ENCODE peak calls at places on chromosome 17, in six cellular contexts. F, W, N, Y, M and A are unnamed samples.

GRCh38 chr17:75846701-75847594 is 2.7 kb upstream of the UNC13D start:
- DNase-seq in F (peak), W (no peak), N (no peak), Y (no peak), M (no peak), A (no peak)

GRCh38 chr17:15180121-15180561 is 85.0 kb downstream of the PMP22 start:
- DNase-seq in F (no peak), W (no peak), N (no peak), Y (no peak), M (no peak), A (no peak)

GRCh38 chr17:69047368-69048263 is 13.1 kb downstream of the ABCA9 start:
- DNase-seq in F (no peak), W (peak), N (peak), Y (no peak), M (no peak), A (no peak)

GRCh38 chr17:1137465-1137894 is 42.3 kb downstream of the ABR start:
- DNase-seq in F (no peak), W (no peak), N (peak), Y (no peak), M (no peak), A (no peak)

GRCh38 chr17:41589301-41589700 is 2.6 kb upstream of the KRT14 start:
- DNase-seq in F (no peak), W (no peak), N (no peak), Y (no peak), M (no peak), A (no peak)

GRCh38 chr17:4950757-4951204 is at the start of gene ENO3:
- DNase-seq in F (no peak), W (no peak), N (peak), Y (no peak), M (no peak), A (no peak)

GRCh38 chr17:82458885-82459424 is 414 bp downstream of the NARF start:
- DNase-seq in F (peak), W (no peak), N (no peak), Y (no peak), M (no peak), A (peak)

GRCh38 chr17:17837966-17838962 is 1.5 kb upstream of the SREBF1 start:
- DNase-seq in F (peak), W (peak), N (peak), Y (no peak), M (no peak), A (no peak)

GRCh38 chr17:52158450-52159042 is at the start of gene CA10:
- DNase-seq in F (no peak), W (no peak), N (no peak), Y (no peak), M (no peak), A (no peak)

GRCh38 chr17:67821871-67822367 is 3.4 kb upstream of the BPTF start:
- DNase-seq in F (no peak), W (no peak), N (no peak), Y (no peak), M (no peak), A (no peak)

GRCh38 chr17:58005031-58005727 is 1.9 kb downstream of the SRSF1 start:
- DNase-seq in F (no peak), W (peak), N (no peak), Y (no peak), M (no peak), A (no peak)

GRCh38 chr17:50199211-50199633 is 2.2 kb downstream of the COL1A1 start:
- DNase-seq in F (no peak), W (no peak), N (no peak), Y (no peak), M (no peak), A (no peak)

GRCh38 chr17:27586203-27586701 is 44.7 kb upstream of the LGALS9 start:
- DNase-seq in F (peak), W (no peak), N (no peak), Y (no peak), M (no peak), A (no peak)

GRCh38 chr17:76414334-76415295 is 30.2 kb downstream of the SPHK1 start:
- DNase-seq in F (no peak), W (no peak), N (peak), Y (no peak), M (peak), A (no peak)

GRCh38 chr17:29042026-29042678 is 789 bp upstream of the PIPOX start:
- DNase-seq in F (no peak), W (no peak), N (no peak), Y (no peak), M (no peak), A (no peak)

GRCh38 chr17:79108870-79109269 is 34.2 kb downstream of the ENGASE start:
- DNase-seq in F (no peak), W (no peak), N (no peak), Y (no peak), M (no peak), A (no peak)

GRCh38 chr17:6067060-6067459 is 3.1 kb upstream of the WSCD1 start:
- DNase-seq in F (peak), W (no peak), N (no peak), Y (no peak), M (no peak), A (no peak)

GRCh38 chr17:48294989-48295892 is 134.8 kb downstream of the SKAP1 start:
- DNase-seq in F (peak), W (no peak), N (no peak), Y (no peak), M (no peak), A (no peak)

GRCh38 chr17:72432143-72432604 is 311.4 kb downstream of the SOX9 start:
- DNase-seq in F (peak), W (no peak), N (peak), Y (no peak), M (no peak), A (no peak)

GRCh38 chr17:75774988-75775668 is 9.5 kb upstream of the UNK start:
- DNase-seq in F (peak), W (no peak), N (peak), Y (no peak), M (no peak), A (no peak)

GRCh38 chr17:74842146-74842598 is 17.5 kb downstream of the GRIN2C start:
- DNase-seq in F (no peak), W (peak), N (no peak), Y (no peak), M (no peak), A (no peak)

GRCh38 chr17:7190276-7190917 is 11.2 kb upstream of the ASGR1 start:
- DNase-seq in F (no peak), W (no peak), N (no peak), Y (no peak), M (no peak), A (no peak)